ENCODE peak calls at places on chromosomes 2 and 18, in four cellular contexts. Z, Y, R and I are unnamed samples.

GRCh38 chr2:234678721-234679120 is 181.8 kb upstream of the ARL4C start:
- DNase-seq in Z (no peak), R (no peak), Y (no peak), I (no peak)

GRCh38 chr2:102915128-102915527 is 153.3 kb downstream of the TMEM182 start:
- DNase-seq in Z (no peak), Y (no peak), R (no peak), I (no peak)

GRCh38 chr2:120199837-120200499 is 23.2 kb downstream of the TMEM185B start:
- DNase-seq in Y (no peak), R (no peak), Z (no peak), I (no peak)

GRCh38 chr2:14516844-14517243 is 115.7 kb upstream of the LRATD1 start:
- DNase-seq in Z (no peak), R (no peak), Y (no peak), I (no peak)

GRCh38 chr2:224436634-224437033 is 34.7 kb upstream of the FAM124B start:
- DNase-seq in Y (no peak), R (no peak), Z (no peak), I (no peak)

GRCh38 chr2:1972428-1972827 is 228.1 kb upstream of the PXDN start:
- DNase-seq in Y (no peak), R (no peak), Z (peak), I (peak)

GRCh38 chr2:60738679-60739078 is 17.4 kb upstream of the PAPOLG start:
- DNase-seq in Z (no peak), Y (no peak), R (no peak), I (no peak)

GRCh38 chr2:110713508-110714362 is 18.6 kb upstream of the ACOXL start:
- DNase-seq in R (no peak), Y (peak), Z (no peak), I (no peak)

GRCh38 chr2:120628248-120628647 is 107.4 kb upstream of the GLI2 start:
- DNase-seq in R (no peak), Z (no peak), Y (no peak), I (no peak)

GRCh38 chr2:186884585-186884984 is 35.6 kb upstream of the ZSWIM2 start:
- DNase-seq in R (no peak), Y (no peak), Z (no peak), I (peak)

GRCh38 chr2:123495241-123495640 is 529.8 kb upstream of the CNTNAP5 start:
- DNase-seq in Z (no peak), Y (no peak), R (no peak), I (no peak)

GRCh38 chr2:157087373-157088005 is 170.0 kb upstream of the GALNT5 start:
- DNase-seq in R (no peak), Y (no peak), Z (peak), I (no peak)

GRCh38 chr2:171287606-171288005 is 126.9 kb upstream of the TLK1 start:
- DNase-seq in Z (no peak), Y (no peak), R (no peak), I (peak)

GRCh38 chr2:96203130-96204028 is 5.2 kb downstream of the STARD7 start:
- DNase-seq in R (no peak), Z (no peak), Y (no peak), I (no peak)

GRCh38 chr18:63505566-63506335 is 29.0 kb downstream of the SERPINB5 start:
- DNase-seq in Z (no peak), R (no peak), Y (peak), I (peak)

GRCh38 chr18:39425172-39425571 is 1859.6 kb upstream of the CELF4 start:
- DNase-seq in R (no peak), Z (no peak), Y (no peak), I (no peak)

GRCh38 chr2:240464514-240465241 is 29.2 kb downstream of the GPC1 start:
- DNase-seq in R (no peak), Y (peak), Z (no peak), I (no peak)

GRCh38 chr18:59566507-59566906 is 130.7 kb downstream of the CCBE1 start:
- DNase-seq in R (no peak), Y (no peak), Z (no peak), I (no peak)

GRCh38 chr2:221075203-221075602 is 496.9 kb downstream of the EPHA4 start:
- DNase-seq in R (no peak), Y (no peak), Z (no peak), I (no peak)

GRCh38 chr2:189599245-189599644 is 18.7 kb upstream of the SLC40A1 start:
- DNase-seq in R (no peak), Y (no peak), Z (no peak), I (no peak)

GRCh38 chr2:44897406-44897805 is 44.1 kb upstream of the SIX3 start:
- DNase-seq in R (no peak), Z (no peak), Y (no peak), I (no peak)

GRCh38 chr2:226845717-226846116 is 9.9 kb downstream of the RHBDD1 start:
- DNase-seq in Y (no peak), R (no peak), Z (no peak), I (no peak)

GRCh38 chr2:145563752-145564615 is 1044.1 kb upstream of the ZEB2 start:
- DNase-seq in Z (no peak), Y (no peak), R (no peak), I (no peak)